ENCODE peak calls at places on chromosomes 1 and 21, in nine cellular contexts. Z is bronchial epithelial cell, H is lower lobe of right lung, L is cardiac fibroblast, E is adrenal gland, M is fibroblast of mammary gland, Y is astrocyte, U is H9, S is fibroblast of lung. D is an unnamed sample.

GRCh38 chr1:243393093-243393492 is 137.3 kb downstream of the SDCCAG8 start:
- DNase-seq in Z (no peak), H (no peak), Y (no peak), U (no peak), L (no peak), M (no peak), S (no peak), E (no peak), D (no peak)

GRCh38 chr1:80402636-80403035 is 1396.1 kb upstream of the ADGRL4 start:
- DNase-seq in L (no peak), Y (no peak), E (no peak), S (no peak), M (no peak), Z (no peak), U (no peak), H (no peak), D (no peak)

GRCh38 chr1:8822383-8823294 is 5.2 kb upstream of the RERE start:
- DNase-seq in M (peak), E (no peak), Y (peak), L (peak), U (no peak), Z (peak), H (no peak), S (peak), D (no peak)

GRCh38 chr1:214303106-214303505 is 22.1 kb downstream of the SMYD2 start:
- DNase-seq in H (no peak), Z (no peak), E (no peak), S (no peak), U (no peak), M (peak), Y (no peak), L (peak), D (no peak)

GRCh38 chr1:172547071-172547470 is 14.1 kb downstream of the SUCO start:
- DNase-seq in Z (no peak), U (no peak), L (no peak), M (peak), H (no peak), Y (peak), S (peak), E (no peak), D (no peak)

GRCh38 chr1:38586993-38587646 is 272.5 kb downstream of the RRAGC start:
- DNase-seq in Y (no peak), H (peak), M (no peak), L (peak), Z (peak), S (peak), U (peak), E (peak), D (no peak)

GRCh38 chr1:19643113-19643512 is 998 bp upstream of the NBL1 start:
- DNase-seq in U (no peak), H (no peak), S (no peak), L (no peak), Z (peak), E (no peak), Y (no peak), M (peak), D (no peak)

GRCh38 chr1:179709841-179710329 is 33.2 kb upstream of the FAM163A start:
- DNase-seq in U (no peak), Z (peak), H (no peak), S (peak), M (peak), L (peak), E (peak), Y (peak), D (no peak)

GRCh38 chr1:224253721-224254120 is 70.7 kb downstream of the DEGS1 start:
- DNase-seq in Z (peak), E (no peak), S (no peak), U (no peak), L (no peak), H (no peak), M (peak), Y (peak), D (no peak)

GRCh38 chr1:196317535-196318522 is 290.4 kb downstream of the KCNT2 start:
- DNase-seq in S (peak), L (peak), U (no peak), Z (peak), M (peak), H (no peak), Y (peak), E (no peak), D (no peak)

GRCh38 chr1:234611799-234612351 is 1.9 kb upstream of the IRF2BP2 start:
- DNase-seq in Z (no peak), H (peak), E (peak), S (no peak), L (peak), M (no peak), Y (no peak), U (peak), D (no peak)

GRCh38 chr1:151801310-151801820 is 3.9 kb downstream of the LINGO4 start:
- DNase-seq in L (no peak), U (no peak), S (no peak), Z (no peak), H (no peak), E (no peak), Y (no peak), M (no peak), D (no peak)

GRCh38 chr1:245051349-245052221 is 103.2 kb upstream of the KIF26B start:
- DNase-seq in U (peak), Z (peak), E (no peak), Y (peak), S (peak), M (no peak), H (peak), L (peak), D (no peak)

GRCh38 chr21:45985471-45986315 is 4.1 kb downstream of the COL6A1 start:
- DNase-seq in Z (no peak), Y (no peak), E (no peak), U (no peak), L (no peak), H (peak), S (no peak), M (no peak), D (peak)

GRCh38 chr1:151286619-151287340 is 4.7 kb downstream of the ZNF687 start:
- DNase-seq in S (no peak), U (no peak), Y (no peak), E (no peak), H (no peak), Z (no peak), L (no peak), M (no peak), D (peak)

GRCh38 chr1:5847013-5847654 is 145.1 kb downstream of the NPHP4 start:
- DNase-seq in H (no peak), S (peak), Y (peak), U (peak), Z (peak), L (peak), M (peak), E (no peak), D (no peak)

GRCh38 chr1:233664254-233664653 is 50.3 kb downstream of the KCNK1 start:
- DNase-seq in E (no peak), S (no peak), U (no peak), H (no peak), L (no peak), Z (peak), Y (peak), M (no peak), D (no peak)

GRCh38 chr1:175234639-175235038 is 42.1 kb upstream of the KIAA0040 start:
- DNase-seq in Y (no peak), Z (peak), L (no peak), S (no peak), E (no peak), M (no peak), H (no peak), U (no peak), D (no peak)

GRCh38 chr1:163928649-163929048 is 606.9 kb downstream of the NUF2 start:
- DNase-seq in L (no peak), E (no peak), U (no peak), H (no peak), Z (no peak), Y (no peak), S (no peak), M (peak), D (no peak)

GRCh38 chr1:180567664-180568063 is 8.9 kb downstream of the OVAAL start:
- DNase-seq in Y (no peak), M (no peak), E (no peak), U (no peak), H (no peak), Z (no peak), L (peak), S (no peak), D (no peak)

GRCh38 chr1:175887981-175888428 is 144.6 kb upstream of the TNR start:
- DNase-seq in Y (no peak), Z (peak), L (peak), M (peak), E (peak), H (peak), S (peak), U (peak), D (no peak)

GRCh38 chr1:216903389-216903754 is 180.1 kb upstream of the ESRRG start:
- DNase-seq in E (no peak), L (peak), H (no peak), M (no peak), S (peak), Y (peak), Z (peak), U (no peak), D (no peak)

GRCh38 chr1:21302747-21303715 is 12.8 kb upstream of the ECE1 start:
- DNase-seq in Z (peak), H (no peak), Y (peak), S (peak), M (peak), L (peak), U (no peak), E (peak), D (no peak)

GRCh38 chr1:199226163-199226562 is 587.3 kb downstream of the PTPRC start:
- DNase-seq in E (no peak), L (peak), Y (peak), H (no peak), S (peak), Z (peak), U (no peak), M (peak), D (no peak)

GRCh38 chr1:183039330-183039729 is 16.1 kb downstream of the LAMC1 start:
- DNase-seq in S (no peak), U (no peak), L (no peak), H (no peak), E (no peak), Y (no peak), Z (no peak), M (peak), D (no peak)

GRCh38 chr1:39178541-39179431 is 25.7 kb upstream of the MACF1 start:
- DNase-seq in H (no peak), E (no peak), U (no peak), Z (peak), L (peak), Y (peak), M (no peak), S (no peak), D (no peak)

GRCh38 chr21:15928196-15928595 is 198.4 kb downstream of the USP25 start:
- DNase-seq in Z (no peak), L (no peak), S (no peak), E (no peak), U (no peak), H (no peak), Y (no peak), M (no peak), D (no peak)

GRCh38 chr1:84834419-84835064 is 58.5 kb downstream of the LPAR3 start:
- DNase-seq in S (peak), H (no peak), U (no peak), E (no peak), M (peak), Y (peak), L (peak), Z (peak), D (no peak)

GRCh38 chr1:98104285-98104684 is 183.5 kb upstream of the DPYD start:
- DNase-seq in E (no peak), S (peak), L (peak), U (no peak), Z (peak), M (peak), H (no peak), Y (peak), D (no peak)

GRCh38 chr1:234322979-234323378 is 50.3 kb upstream of the COA6 start:
- DNase-seq in S (peak), H (peak), M (peak), Y (no peak), L (peak), Z (peak), E (no peak), U (peak), D (no peak)

GRCh38 chr1:157155658-157156057 is 17.5 kb upstream of the ETV3 start:
- DNase-seq in U (peak), Y (no peak), M (no peak), H (no peak), L (peak), E (no peak), Z (no peak), S (no peak), D (no peak)

GRCh38 chr21:33219300-33219699 is 10.4 kb upstream of the IFNAR2 start:
- DNase-seq in U (no peak), E (no peak), Z (no peak), L (no peak), S (no peak), Y (no peak), H (no peak), M (no peak), D (no peak)

GRCh38 chr1:43957407-43958040 is 10.8 kb downstream of the IPO13 start:
- DNase-seq in S (no peak), Z (peak), H (no peak), Y (no peak), U (no peak), M (no peak), E (no peak), L (no peak), D (no peak)

GRCh38 chr1:43958351-43959255 is 11.2 kb upstream of the DPH2 start:
- DNase-seq in E (no peak), M (no peak), S (no peak), H (no peak), Z (no peak), Y (no peak), L (no peak), U (no peak), D (no peak)

GRCh38 chr1:43953361-43953760 is 6.6 kb downstream of the IPO13 start:
- DNase-seq in M (no peak), H (no peak), U (no peak), E (no peak), S (no peak), L (no peak), Z (no peak), Y (no peak), D (no peak)

GRCh38 chr1:43954036-43954435 is 7.3 kb downstream of the IPO13 start:
- DNase-seq in M (no peak), L (no peak), Y (no peak), Z (no peak), U (no peak), H (no peak), S (no peak), E (no peak), D (peak)

DNA sequence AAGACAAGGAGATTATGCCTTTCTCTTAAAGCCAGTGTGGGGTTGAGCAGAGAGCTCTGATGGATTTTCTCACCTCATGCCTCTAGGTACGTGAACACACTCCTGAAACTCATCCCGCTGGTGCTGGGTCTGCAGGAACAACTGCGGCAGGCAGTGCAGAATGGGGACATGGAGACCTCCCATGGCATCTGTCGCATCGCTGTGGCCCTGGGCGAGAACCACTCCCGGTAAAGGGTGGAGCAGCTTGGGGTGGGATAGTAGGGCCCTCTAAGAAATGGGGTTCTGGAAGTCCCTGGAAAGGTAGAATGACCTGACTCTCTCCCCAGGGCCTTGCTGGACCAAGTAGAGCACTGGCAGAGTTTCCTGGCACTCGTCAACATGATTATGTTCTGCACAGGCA is 9.5 kb downstream of the IPO13 start:
- DNase-seq in M (no peak), Z (no peak), L (no peak), E (no peak), Y (no peak), U (no peak), H (no peak), S (no peak), D (peak)
- TF ChIP-seq CTCF in M (no peak), Z (no peak), L (no peak), E (no peak), Y (no peak), U (no peak), H (no peak), S (no peak), D (no peak)

GRCh38 chr1:35345439-35345981 is 77.0 kb downstream of the ZMYM4 start:
- DNase-seq in Y (no peak), L (peak), E (no peak), U (peak), S (peak), Z (peak), H (peak), M (peak), D (no peak)
- TF ChIP-seq CTCF in Y (no peak), L (no peak), E (no peak), U (peak), S (no peak), Z (peak), H (peak), M (no peak), D (no peak)

GRCh38 chr1:89953072-89953626 is 41.8 kb upstream of the ZNF326 start:
- DNase-seq in S (peak), U (peak), M (peak), L (peak), Z (peak), H (no peak), E (peak), Y (peak), D (no peak)
- TF ChIP-seq CTCF in S (no peak), U (peak), M (no peak), L (no peak), Z (no peak), H (no peak), E (no peak), Y (no peak), D (peak)

GRCh38 chr1:109543283-109543987 is 3.8 kb downstream of the GPR61 start:
- DNase-seq in H (no peak), Z (no peak), Y (no peak), M (no peak), E (no peak), L (no peak), U (no peak), S (no peak), D (no peak)

GRCh38 chr1:109543988-109544735 is 4.3 kb upstream of the GNAI3 start:
- DNase-seq in Y (no peak), L (no peak), Z (no peak), E (no peak), U (no peak), H (no peak), S (no peak), M (no peak), D (no peak)

GRCh38 chr1:109546311-109547109 is 1.9 kb upstream of the GNAI3 start:
- DNase-seq in U (peak), Z (peak), E (peak), H (peak), M (peak), L (peak), S (peak), Y (peak), D (no peak)

GRCh38 chr1:109547412-109548320 is 749 bp upstream of the GNAI3 start:
- DNase-seq in E (no peak), U (no peak), Z (peak), S (peak), M (peak), L (no peak), Y (peak), H (no peak), D (no peak)

DNA sequence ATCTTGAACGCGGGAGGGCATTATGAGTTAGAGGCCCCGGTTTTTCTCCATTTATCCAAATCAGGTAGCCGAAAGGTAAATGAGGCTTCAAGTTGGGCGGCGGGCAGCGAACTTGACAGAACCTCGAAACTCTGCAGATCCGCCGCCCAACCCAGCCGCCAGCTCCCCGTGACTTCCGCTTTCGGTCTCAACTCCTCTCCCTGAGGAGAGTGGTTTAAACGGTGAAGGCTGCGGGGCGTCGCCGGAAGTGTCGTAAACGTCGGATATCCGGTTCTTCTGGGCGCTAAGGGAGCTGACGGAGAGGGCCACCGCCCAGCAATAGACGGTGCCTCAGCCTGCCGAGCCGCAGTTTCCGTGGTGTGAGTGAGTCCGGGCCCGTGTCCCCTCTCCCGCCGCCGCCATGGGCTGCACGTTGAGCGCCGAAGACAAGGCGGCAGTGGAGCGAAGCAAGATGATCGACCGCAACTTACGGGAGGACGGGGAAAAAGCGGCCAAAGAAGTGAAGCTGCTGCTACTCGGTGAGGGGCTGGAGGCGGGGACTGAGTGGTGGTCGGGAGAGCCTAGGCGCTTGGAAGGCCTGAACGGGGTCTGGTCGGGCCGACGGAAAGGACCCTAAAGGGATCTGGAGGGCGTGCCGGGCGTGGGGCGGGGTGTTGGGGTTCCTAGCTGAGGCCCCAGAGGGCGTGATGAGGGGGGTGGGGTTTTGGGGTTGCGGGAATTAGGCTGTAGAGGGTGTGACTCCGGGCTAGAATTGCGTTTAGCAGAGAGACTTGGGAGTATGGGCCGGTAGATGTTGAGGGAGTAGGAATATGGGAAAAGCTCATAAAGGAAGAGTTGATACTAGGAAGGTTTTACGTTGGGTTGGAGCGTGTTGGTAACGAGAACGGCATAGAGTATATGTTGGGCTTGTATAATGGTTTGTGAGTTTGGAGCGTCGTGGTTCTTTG is at the start of gene GNAI3:
- DNase-seq in Y (peak), U (peak), H (peak), S (peak), Z (peak), E (peak), M (peak), L (peak), D (peak)
- TF ChIP-seq CTCF in Y (no peak), U (no peak), H (no peak), S (no peak), Z (no peak), E (no peak), M (no peak), L (no peak), D (no peak)